ENCODE peak calls at places on chromosomes 12 and 14, in seven cellular contexts. One of them, this sample, is unnamed.

GRCh38 chr14:23661542-23661941 is 25.4 kb downstream of the DHRS2 start:
- DNase-seq in left lung: no peak
- DNase-seq in endothelial cell: no peak
- DNase-seq in stomach: no peak
- DNase-seq in K562: no peak
- DNase-seq in brain microvascular endothelial cell: no peak
- DNase-seq in B cell: no peak
- DNase-seq in this sample: no peak

GRCh38 chr12:90682398-90682797 is 272.6 kb downstream of the CCER1 start:
- DNase-seq in left lung: no peak
- DNase-seq in endothelial cell: no peak
- DNase-seq in stomach: no peak
- DNase-seq in K562: no peak
- DNase-seq in brain microvascular endothelial cell: peak; percentile 90
- DNase-seq in B cell: no peak
- DNase-seq in this sample: no peak

GRCh38 chr12:61250303-61250702 is 1009.9 kb upstream of the USP15 start:
- DNase-seq in left lung: no peak
- DNase-seq in endothelial cell: no peak
- DNase-seq in stomach: no peak
- DNase-seq in K562: no peak
- DNase-seq in brain microvascular endothelial cell: peak; percentile 15
- DNase-seq in B cell: no peak
- DNase-seq in this sample: no peak

GRCh38 chr14:96567289-96567899 is 65.2 kb downstream of the PAPOLA start:
- DNase-seq in left lung: no peak
- DNase-seq in endothelial cell: no peak
- DNase-seq in stomach: no peak
- DNase-seq in K562: peak; percentile 40
- DNase-seq in brain microvascular endothelial cell: peak; percentile 50
- DNase-seq in B cell: peak; percentile 28
- DNase-seq in this sample: no peak

GRCh38 chr14:89899917-89900680 is 54.4 kb downstream of the EFCAB11 start:
- DNase-seq in left lung: no peak
- DNase-seq in endothelial cell: peak; percentile 42
- DNase-seq in stomach: no peak
- DNase-seq in K562: peak; percentile 4
- DNase-seq in brain microvascular endothelial cell: no peak
- DNase-seq in B cell: peak; percentile 42
- DNase-seq in this sample: no peak

GRCh38 chr14:77355811-77356210 is 21.1 kb downstream of the TMED8 start:
- DNase-seq in left lung: no peak
- DNase-seq in endothelial cell: no peak
- DNase-seq in stomach: no peak
- DNase-seq in K562: no peak
- DNase-seq in brain microvascular endothelial cell: no peak
- DNase-seq in B cell: no peak
- DNase-seq in this sample: no peak

GRCh38 chr12:50039151-50039835 is 14.0 kb upstream of the RACGAP1 start:
- DNase-seq in left lung: peak; percentile 97
- DNase-seq in endothelial cell: peak; percentile 96
- DNase-seq in stomach: peak; percentile 94
- DNase-seq in K562: peak; percentile 94
- DNase-seq in brain microvascular endothelial cell: peak; percentile 74
- DNase-seq in B cell: peak; percentile 79
- DNase-seq in this sample: peak; percentile 85

GRCh38 chr14:30287579-30288445 is 271.1 kb upstream of the G2E3 start:
- DNase-seq in left lung: no peak
- DNase-seq in endothelial cell: no peak
- DNase-seq in stomach: no peak
- DNase-seq in K562: no peak
- DNase-seq in brain microvascular endothelial cell: no peak
- DNase-seq in B cell: no peak
- DNase-seq in this sample: no peak

GRCh38 chr14:55123101-55123500 is 6.0 kb upstream of the LGALS3 start:
- DNase-seq in left lung: no peak
- DNase-seq in endothelial cell: no peak
- DNase-seq in stomach: no peak
- DNase-seq in K562: no peak
- DNase-seq in brain microvascular endothelial cell: peak; percentile 96
- DNase-seq in B cell: no peak
- DNase-seq in this sample: no peak

GRCh38 chr12:50620050-50620974 is 115.5 kb downstream of the DIP2B start:
- DNase-seq in left lung: no peak
- DNase-seq in endothelial cell: no peak
- DNase-seq in stomach: no peak
- DNase-seq in K562: no peak
- DNase-seq in brain microvascular endothelial cell: peak; percentile 94
- DNase-seq in B cell: no peak
- DNase-seq in this sample: no peak

GRCh38 chr14:90523544-90523943 is 126.7 kb downstream of the CALM1 start:
- DNase-seq in left lung: peak; percentile 39
- DNase-seq in endothelial cell: no peak
- DNase-seq in stomach: no peak
- DNase-seq in K562: no peak
- DNase-seq in brain microvascular endothelial cell: peak; percentile 14
- DNase-seq in B cell: no peak
- DNase-seq in this sample: no peak

GRCh38 chr14:49598182-49598478 is 610 bp upstream of the LRR1 start:
- DNase-seq in left lung: no peak
- DNase-seq in endothelial cell: peak; percentile 17
- DNase-seq in stomach: peak; percentile 46
- DNase-seq in K562: peak; percentile 46
- DNase-seq in brain microvascular endothelial cell: no peak
- DNase-seq in B cell: no peak
- DNase-seq in this sample: no peak

GRCh38 chr14:99768381-99768780 is 24.8 kb upstream of the EML1 start:
- DNase-seq in left lung: no peak
- DNase-seq in endothelial cell: no peak
- DNase-seq in stomach: no peak
- DNase-seq in K562: no peak
- DNase-seq in brain microvascular endothelial cell: no peak
- DNase-seq in B cell: no peak
- DNase-seq in this sample: no peak

GRCh38 chr14:103710771-103711392 is 4.4 kb downstream of the XRCC3 start:
- DNase-seq in left lung: peak; percentile 28
- DNase-seq in endothelial cell: no peak
- DNase-seq in stomach: no peak
- DNase-seq in K562: no peak
- DNase-seq in brain microvascular endothelial cell: no peak
- DNase-seq in B cell: no peak
- DNase-seq in this sample: no peak

GRCh38 chr14:68286667-68287066 is 467.1 kb downstream of the RAD51B start:
- DNase-seq in left lung: no peak
- DNase-seq in endothelial cell: no peak
- DNase-seq in stomach: no peak
- DNase-seq in K562: no peak
- DNase-seq in brain microvascular endothelial cell: no peak
- DNase-seq in B cell: no peak
- DNase-seq in this sample: no peak

GRCh38 chr12:121905746-121906145 is 12.6 kb upstream of the CFAP251 start:
- DNase-seq in left lung: no peak
- DNase-seq in endothelial cell: no peak
- DNase-seq in stomach: no peak
- DNase-seq in K562: no peak
- DNase-seq in brain microvascular endothelial cell: no peak
- DNase-seq in B cell: no peak
- DNase-seq in this sample: no peak

GRCh38 chr12:87836190-87836589 is 193.0 kb downstream of the C12orf50 start:
- DNase-seq in left lung: no peak
- DNase-seq in endothelial cell: no peak
- DNase-seq in stomach: no peak
- DNase-seq in K562: no peak
- DNase-seq in brain microvascular endothelial cell: no peak
- DNase-seq in B cell: no peak
- DNase-seq in this sample: no peak

GRCh38 chr12:51749201-51749985 is 99.1 kb downstream of the FIGNL2 start:
- DNase-seq in left lung: no peak
- DNase-seq in endothelial cell: no peak
- DNase-seq in stomach: no peak
- DNase-seq in K562: no peak
- DNase-seq in brain microvascular endothelial cell: no peak
- DNase-seq in B cell: no peak
- DNase-seq in this sample: no peak

GRCh38 chr14:92451245-92451644 is 62.3 kb upstream of the RIN3 start:
- DNase-seq in left lung: no peak
- DNase-seq in endothelial cell: no peak
- DNase-seq in stomach: no peak
- DNase-seq in K562: no peak
- DNase-seq in brain microvascular endothelial cell: no peak
- DNase-seq in B cell: no peak
- DNase-seq in this sample: no peak

GRCh38 chr12:71636704-71637115 is 26.9 kb downstream of the ZFC3H1 start:
- DNase-seq in left lung: no peak
- DNase-seq in endothelial cell: peak; percentile 22
- DNase-seq in stomach: no peak
- DNase-seq in K562: peak; percentile 70
- DNase-seq in brain microvascular endothelial cell: peak; percentile 35
- DNase-seq in B cell: peak; percentile 65
- DNase-seq in this sample: no peak
- TF ChIP-seq CTCF in left lung: peak; percentile 58
- TF ChIP-seq CTCF in endothelial cell: peak; percentile 82
- TF ChIP-seq CTCF in stomach: peak; percentile 70
- TF ChIP-seq CTCF in K562: peak; percentile 68
- TF ChIP-seq CTCF in brain microvascular endothelial cell: peak; percentile 77
- TF ChIP-seq CTCF in B cell: peak; percentile 92
- TF ChIP-seq CTCF in this sample: peak; percentile 86

DNA sequence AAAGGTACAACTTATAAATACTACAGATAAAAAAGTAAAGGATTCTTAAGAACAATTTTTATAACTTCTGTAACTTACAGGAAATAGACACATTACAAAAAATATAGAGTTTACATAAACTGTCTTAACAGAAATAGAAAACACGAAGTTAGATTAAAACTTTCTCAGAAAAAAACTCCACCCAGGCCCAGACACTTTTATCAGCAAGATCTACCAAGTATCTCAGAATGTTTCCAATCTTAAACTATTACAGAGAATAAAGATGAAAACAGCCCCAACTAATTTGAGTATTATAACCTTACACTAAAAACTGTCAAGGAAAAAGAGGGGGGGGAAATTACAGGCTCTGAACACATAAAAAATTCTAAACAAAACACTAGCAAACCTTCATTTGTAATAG is 8.2 kb downstream of the ZFC3H1 start:
- DNase-seq in left lung: no peak
- DNase-seq in endothelial cell: no peak
- DNase-seq in stomach: no peak
- DNase-seq in K562: no peak
- DNase-seq in brain microvascular endothelial cell: no peak
- DNase-seq in B cell: no peak
- DNase-seq in this sample: no peak
- TF ChIP-seq CTCF in left lung: no peak
- TF ChIP-seq CTCF in endothelial cell: no peak
- TF ChIP-seq CTCF in stomach: no peak
- TF ChIP-seq CTCF in K562: no peak
- TF ChIP-seq CTCF in brain microvascular endothelial cell: no peak
- TF ChIP-seq CTCF in B cell: no peak
- TF ChIP-seq CTCF in this sample: no peak

DNA sequence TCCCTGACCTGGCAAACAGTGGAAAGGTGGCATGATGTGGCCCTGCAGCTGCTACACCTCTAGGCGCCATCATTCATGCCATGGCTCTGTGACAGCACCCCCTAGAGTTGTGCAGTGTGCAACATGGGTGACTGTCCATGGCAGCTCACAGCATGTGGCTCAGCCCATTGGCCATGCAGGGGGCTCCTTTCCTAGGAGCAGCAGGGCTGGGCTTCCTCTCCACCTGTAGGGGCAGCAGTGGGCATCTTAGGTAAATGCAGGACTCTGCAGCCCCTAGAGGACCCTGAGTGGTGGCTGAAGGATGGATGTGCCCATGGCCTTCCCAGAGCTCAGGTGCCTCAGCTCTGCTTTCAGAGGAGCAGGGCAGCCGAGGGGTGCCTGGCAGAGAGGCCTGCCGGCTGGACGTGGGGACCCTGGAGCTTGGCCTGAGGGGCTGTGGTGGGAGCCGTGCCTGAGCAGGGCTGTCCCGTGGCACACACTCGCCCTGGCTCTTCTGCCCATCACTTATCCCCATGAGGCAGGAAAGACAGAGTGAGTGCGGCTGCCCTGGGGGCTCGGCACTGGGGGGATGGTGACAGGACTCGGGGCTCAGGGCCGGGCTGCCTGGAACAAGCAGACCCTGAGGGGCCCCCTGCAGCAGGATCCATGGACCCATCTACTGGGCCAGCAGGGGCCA is 7.4 kb downstream of the ADSS1 start:
- DNase-seq in left lung: no peak
- DNase-seq in endothelial cell: no peak
- DNase-seq in stomach: no peak
- DNase-seq in K562: peak; percentile 54
- DNase-seq in brain microvascular endothelial cell: no peak
- DNase-seq in B cell: no peak
- DNase-seq in this sample: no peak
- TF ChIP-seq CTCF in left lung: no peak
- TF ChIP-seq CTCF in endothelial cell: peak; percentile 15
- TF ChIP-seq CTCF in stomach: no peak
- TF ChIP-seq CTCF in K562: peak; percentile 66
- TF ChIP-seq CTCF in brain microvascular endothelial cell: peak; percentile 70
- TF ChIP-seq CTCF in B cell: no peak
- TF ChIP-seq CTCF in this sample: peak; percentile 62

GRCh38 chr14:21768116-21768874 is 94.7 kb upstream of the OR4E1 start:
- DNase-seq in left lung: no peak
- DNase-seq in endothelial cell: no peak
- DNase-seq in stomach: no peak
- DNase-seq in K562: peak; percentile 30
- DNase-seq in brain microvascular endothelial cell: peak; percentile 4
- DNase-seq in B cell: peak; percentile 10
- DNase-seq in this sample: no peak
- TF ChIP-seq CTCF in left lung: peak; percentile 20
- TF ChIP-seq CTCF in endothelial cell: peak; percentile 63
- TF ChIP-seq CTCF in stomach: no peak
- TF ChIP-seq CTCF in K562: peak; percentile 57
- TF ChIP-seq CTCF in brain microvascular endothelial cell: peak; percentile 51
- TF ChIP-seq CTCF in B cell: peak; percentile 58
- TF ChIP-seq CTCF in this sample: peak; percentile 70

GRCh38 chr12:77152623-77153193 is 87.3 kb upstream of the E2F7 start:
- DNase-seq in left lung: no peak
- DNase-seq in endothelial cell: no peak
- DNase-seq in stomach: no peak
- DNase-seq in K562: no peak
- DNase-seq in brain microvascular endothelial cell: peak; percentile 31
- DNase-seq in B cell: no peak
- DNase-seq in this sample: no peak
- TF ChIP-seq CTCF in left lung: peak; percentile 37
- TF ChIP-seq CTCF in endothelial cell: no peak
- TF ChIP-seq CTCF in stomach: no peak
- TF ChIP-seq CTCF in K562: no peak
- TF ChIP-seq CTCF in brain microvascular endothelial cell: peak; percentile 68
- TF ChIP-seq CTCF in B cell: no peak
- TF ChIP-seq CTCF in this sample: peak; percentile 75

GRCh38 chr12:115312901-115313300 is 628.9 kb upstream of the TBX3 start:
- DNase-seq in left lung: no peak
- DNase-seq in endothelial cell: no peak
- DNase-seq in stomach: no peak
- DNase-seq in K562: no peak
- DNase-seq in brain microvascular endothelial cell: no peak
- DNase-seq in B cell: no peak
- DNase-seq in this sample: no peak
- TF ChIP-seq CTCF in left lung: no peak
- TF ChIP-seq CTCF in endothelial cell: no peak
- TF ChIP-seq CTCF in stomach: no peak
- TF ChIP-seq CTCF in K562: no peak
- TF ChIP-seq CTCF in brain microvascular endothelial cell: no peak
- TF ChIP-seq CTCF in B cell: no peak
- TF ChIP-seq CTCF in this sample: no peak

This sample was measured in type B pancreatic cell.